ENCODE peak calls at places on chromosomes 12 and 14, in six cellular contexts. One of them, this sample, is unnamed.

GRCh38 chr14:102774391-102775153 is 2.7 kb upstream of the TRAF3 start:
- DNase-seq in activated effector memory CD4-positive, alpha-beta T cell treated with anti-CD3 and anti-CD28 coated beads, Interleukin-2, amount 50 U/mL, for 16 hours: peak; percentile 81
- DNase-seq in HFF-Myc: no peak
- DNase-seq in activated CD4-positive, alpha-beta T cell treated with anti-CD3 and anti-CD28 coated beads for 48 hours: peak; percentile 70
- DNase-seq in amniotic stem cell: peak; percentile 7
- DNase-seq in mucosa of gallbladder: peak; percentile 58
- DNase-seq in this sample: peak; percentile 63

GRCh38 chr14:23567186-23568020 is at the start of gene AP1G2:
- DNase-seq in activated effector memory CD4-positive, alpha-beta T cell treated with anti-CD3 and anti-CD28 coated beads, Interleukin-2, amount 50 U/mL, for 16 hours: peak; percentile 95
- DNase-seq in HFF-Myc: no peak
- DNase-seq in activated CD4-positive, alpha-beta T cell treated with anti-CD3 and anti-CD28 coated beads for 48 hours: peak; percentile 94
- DNase-seq in amniotic stem cell: no peak
- DNase-seq in mucosa of gallbladder: peak; percentile 90
- DNase-seq in this sample: peak; percentile 94

GRCh38 chr12:109573029-109573913 is at the start of the genes MMAB and MVK:
- DNase-seq in activated effector memory CD4-positive, alpha-beta T cell treated with anti-CD3 and anti-CD28 coated beads, Interleukin-2, amount 50 U/mL, for 16 hours: peak; percentile 99
- DNase-seq in HFF-Myc: peak; percentile 98
- DNase-seq in activated CD4-positive, alpha-beta T cell treated with anti-CD3 and anti-CD28 coated beads for 48 hours: peak; percentile 99
- DNase-seq in amniotic stem cell: peak; percentile 99
- DNase-seq in mucosa of gallbladder: peak; percentile 100
- DNase-seq in this sample: peak; percentile 96

GRCh38 chr12:51534675-51535074 is 56.4 kb upstream of the SCN8A start:
- DNase-seq in activated effector memory CD4-positive, alpha-beta T cell treated with anti-CD3 and anti-CD28 coated beads, Interleukin-2, amount 50 U/mL, for 16 hours: no peak
- DNase-seq in HFF-Myc: no peak
- DNase-seq in activated CD4-positive, alpha-beta T cell treated with anti-CD3 and anti-CD28 coated beads for 48 hours: no peak
- DNase-seq in amniotic stem cell: no peak
- DNase-seq in mucosa of gallbladder: no peak
- DNase-seq in this sample: no peak

GRCh38 chr12:102401087-102401486 is 79.3 kb downstream of the IGF1 start:
- DNase-seq in activated effector memory CD4-positive, alpha-beta T cell treated with anti-CD3 and anti-CD28 coated beads, Interleukin-2, amount 50 U/mL, for 16 hours: no peak
- DNase-seq in HFF-Myc: no peak
- DNase-seq in activated CD4-positive, alpha-beta T cell treated with anti-CD3 and anti-CD28 coated beads for 48 hours: no peak
- DNase-seq in amniotic stem cell: no peak
- DNase-seq in mucosa of gallbladder: no peak
- DNase-seq in this sample: no peak

GRCh38 chr12:27984275-27984674 is 11.7 kb upstream of the PTHLH start:
- DNase-seq in activated effector memory CD4-positive, alpha-beta T cell treated with anti-CD3 and anti-CD28 coated beads, Interleukin-2, amount 50 U/mL, for 16 hours: no peak
- DNase-seq in HFF-Myc: no peak
- DNase-seq in activated CD4-positive, alpha-beta T cell treated with anti-CD3 and anti-CD28 coated beads for 48 hours: no peak
- DNase-seq in amniotic stem cell: no peak
- DNase-seq in mucosa of gallbladder: no peak
- DNase-seq in this sample: no peak

GRCh38 chr14:51547701-51548100 is 104.0 kb upstream of the FRMD6 start:
- DNase-seq in activated effector memory CD4-positive, alpha-beta T cell treated with anti-CD3 and anti-CD28 coated beads, Interleukin-2, amount 50 U/mL, for 16 hours: no peak
- DNase-seq in HFF-Myc: no peak
- DNase-seq in activated CD4-positive, alpha-beta T cell treated with anti-CD3 and anti-CD28 coated beads for 48 hours: no peak
- DNase-seq in amniotic stem cell: no peak
- DNase-seq in mucosa of gallbladder: no peak
- DNase-seq in this sample: no peak

GRCh38 chr12:1532796-1533195 is 61.6 kb downstream of the FBXL14 start:
- DNase-seq in activated effector memory CD4-positive, alpha-beta T cell treated with anti-CD3 and anti-CD28 coated beads, Interleukin-2, amount 50 U/mL, for 16 hours: no peak
- DNase-seq in HFF-Myc: no peak
- DNase-seq in activated CD4-positive, alpha-beta T cell treated with anti-CD3 and anti-CD28 coated beads for 48 hours: no peak
- DNase-seq in amniotic stem cell: no peak
- DNase-seq in mucosa of gallbladder: no peak
- DNase-seq in this sample: no peak

GRCh38 chr14:77707355-77707723 is 484 bp downstream of the ALKBH1 start:
- DNase-seq in activated effector memory CD4-positive, alpha-beta T cell treated with anti-CD3 and anti-CD28 coated beads, Interleukin-2, amount 50 U/mL, for 16 hours: no peak
- DNase-seq in HFF-Myc: peak; percentile 12
- DNase-seq in activated CD4-positive, alpha-beta T cell treated with anti-CD3 and anti-CD28 coated beads for 48 hours: peak; percentile 14
- DNase-seq in amniotic stem cell: peak; percentile 52
- DNase-seq in mucosa of gallbladder: peak; percentile 12
- DNase-seq in this sample: peak; percentile 14

GRCh38 chr14:106039400-106039799 is 513.0 kb downstream of the TMEM121 start:
- DNase-seq in activated effector memory CD4-positive, alpha-beta T cell treated with anti-CD3 and anti-CD28 coated beads, Interleukin-2, amount 50 U/mL, for 16 hours: peak; percentile 81
- DNase-seq in HFF-Myc: no peak
- DNase-seq in activated CD4-positive, alpha-beta T cell treated with anti-CD3 and anti-CD28 coated beads for 48 hours: peak; percentile 79
- DNase-seq in amniotic stem cell: no peak
- DNase-seq in mucosa of gallbladder: peak; percentile 32
- DNase-seq in this sample: peak; percentile 85

GRCh38 chr12:98504368-98504617 is 11.1 kb upstream of the TMPO start:
- DNase-seq in activated effector memory CD4-positive, alpha-beta T cell treated with anti-CD3 and anti-CD28 coated beads, Interleukin-2, amount 50 U/mL, for 16 hours: no peak
- DNase-seq in HFF-Myc: no peak
- DNase-seq in activated CD4-positive, alpha-beta T cell treated with anti-CD3 and anti-CD28 coated beads for 48 hours: no peak
- DNase-seq in amniotic stem cell: no peak
- DNase-seq in mucosa of gallbladder: no peak
- DNase-seq in this sample: no peak

GRCh38 chr14:101884537-101885253 is 79.7 kb upstream of the DYNC1H1 start:
- DNase-seq in activated effector memory CD4-positive, alpha-beta T cell treated with anti-CD3 and anti-CD28 coated beads, Interleukin-2, amount 50 U/mL, for 16 hours: no peak
- DNase-seq in HFF-Myc: no peak
- DNase-seq in activated CD4-positive, alpha-beta T cell treated with anti-CD3 and anti-CD28 coated beads for 48 hours: no peak
- DNase-seq in amniotic stem cell: no peak
- DNase-seq in mucosa of gallbladder: no peak
- DNase-seq in this sample: no peak

GRCh38 chr14:53896773-53897172 is 59.9 kb downstream of the BMP4 start:
- DNase-seq in activated effector memory CD4-positive, alpha-beta T cell treated with anti-CD3 and anti-CD28 coated beads, Interleukin-2, amount 50 U/mL, for 16 hours: no peak
- DNase-seq in HFF-Myc: peak; percentile 81
- DNase-seq in activated CD4-positive, alpha-beta T cell treated with anti-CD3 and anti-CD28 coated beads for 48 hours: no peak
- DNase-seq in amniotic stem cell: no peak
- DNase-seq in mucosa of gallbladder: no peak
- DNase-seq in this sample: no peak

GRCh38 chr14:90049390-90049789 is 12.4 kb upstream of the KCNK13 start:
- DNase-seq in activated effector memory CD4-positive, alpha-beta T cell treated with anti-CD3 and anti-CD28 coated beads, Interleukin-2, amount 50 U/mL, for 16 hours: no peak
- DNase-seq in HFF-Myc: no peak
- DNase-seq in activated CD4-positive, alpha-beta T cell treated with anti-CD3 and anti-CD28 coated beads for 48 hours: no peak
- DNase-seq in amniotic stem cell: no peak
- DNase-seq in mucosa of gallbladder: no peak
- DNase-seq in this sample: no peak

GRCh38 chr14:94467728-94468520 is 8.1 kb downstream of the SERPINA9 start:
- DNase-seq in activated effector memory CD4-positive, alpha-beta T cell treated with anti-CD3 and anti-CD28 coated beads, Interleukin-2, amount 50 U/mL, for 16 hours: no peak
- DNase-seq in HFF-Myc: no peak
- DNase-seq in activated CD4-positive, alpha-beta T cell treated with anti-CD3 and anti-CD28 coated beads for 48 hours: no peak
- DNase-seq in amniotic stem cell: no peak
- DNase-seq in mucosa of gallbladder: no peak
- DNase-seq in this sample: no peak

GRCh38 chr12:6688543-6688999 is 604 bp downstream of the ZNF384 start:
- DNase-seq in activated effector memory CD4-positive, alpha-beta T cell treated with anti-CD3 and anti-CD28 coated beads, Interleukin-2, amount 50 U/mL, for 16 hours: peak; percentile 81
- DNase-seq in HFF-Myc: peak; percentile 53
- DNase-seq in activated CD4-positive, alpha-beta T cell treated with anti-CD3 and anti-CD28 coated beads for 48 hours: peak; percentile 53
- DNase-seq in amniotic stem cell: no peak
- DNase-seq in mucosa of gallbladder: peak; percentile 41
- DNase-seq in this sample: peak; percentile 48

GRCh38 chr12:39723831-39724230 is 104.2 kb upstream of the ABCD2 start:
- DNase-seq in activated effector memory CD4-positive, alpha-beta T cell treated with anti-CD3 and anti-CD28 coated beads, Interleukin-2, amount 50 U/mL, for 16 hours: peak; percentile 62
- DNase-seq in HFF-Myc: peak; percentile 5
- DNase-seq in activated CD4-positive, alpha-beta T cell treated with anti-CD3 and anti-CD28 coated beads for 48 hours: no peak
- DNase-seq in amniotic stem cell: no peak
- DNase-seq in mucosa of gallbladder: no peak
- DNase-seq in this sample: no peak

GRCh38 chr14:95953111-95953724 is 76.6 kb downstream of the TUNAR start:
- DNase-seq in activated effector memory CD4-positive, alpha-beta T cell treated with anti-CD3 and anti-CD28 coated beads, Interleukin-2, amount 50 U/mL, for 16 hours: no peak
- DNase-seq in HFF-Myc: peak; percentile 1
- DNase-seq in activated CD4-positive, alpha-beta T cell treated with anti-CD3 and anti-CD28 coated beads for 48 hours: no peak
- DNase-seq in amniotic stem cell: peak; percentile 8
- DNase-seq in mucosa of gallbladder: no peak
- DNase-seq in this sample: no peak

GRCh38 chr14:96281486-96281885 is 25.5 kb downstream of the BDKRB1 start:
- DNase-seq in activated effector memory CD4-positive, alpha-beta T cell treated with anti-CD3 and anti-CD28 coated beads, Interleukin-2, amount 50 U/mL, for 16 hours: no peak
- DNase-seq in HFF-Myc: no peak
- DNase-seq in activated CD4-positive, alpha-beta T cell treated with anti-CD3 and anti-CD28 coated beads for 48 hours: no peak
- DNase-seq in amniotic stem cell: no peak
- DNase-seq in mucosa of gallbladder: no peak
- DNase-seq in this sample: no peak